ENCODE peak calls at places on chromosomes 6 and 20, in seven cellular contexts. J is stimulated activated CD4-positive, alpha-beta T cell treated with anti-CD3 and anti-CD28 coated beads, Interleukin-15, amount 100 ng/mL, for 24 hours; O is endothelial cell; P is ureter; C is GM23248; A is fibroblast of mammary gland; D is NCI-H446 treated with DMSO at 0.1 percent for 48 hours. F is an unnamed sample.

GRCh38 chr6:144899161-144899560 is 614.0 kb downstream of the UTRN start:
- DNase-seq in J (no peak), O (no peak), P (no peak), C (peak; percentile 73), A (peak; percentile 89), D (no peak), F (no peak)

GRCh38 chr6:43916091-43916923 is 146.3 kb downstream of the VEGFA start:
- DNase-seq in J (no peak), O (no peak), P (no peak), C (peak; percentile 83), A (peak; percentile 62), D (no peak), F (no peak)

GRCh38 chr6:53059648-53060589 is 5.3 kb upstream of the FBXO9 start:
- DNase-seq in J (no peak), O (no peak), P (no peak), C (peak; percentile 15), A (no peak), D (no peak), F (no peak)

GRCh38 chr6:121492536-121492935 is 57.1 kb downstream of the GJA1 start:
- DNase-seq in J (no peak), O (no peak), P (no peak), C (no peak), A (no peak), D (no peak), F (no peak)

GRCh38 chr6:11224966-11225463 is 7.5 kb downstream of the NEDD9 start:
- DNase-seq in J (peak; percentile 28), O (no peak), P (no peak), C (no peak), A (no peak), D (no peak), F (no peak)

GRCh38 chr6:79735183-79735582 is 104.1 kb downstream of the SH3BGRL2 start:
- DNase-seq in J (no peak), O (no peak), P (no peak), C (no peak), A (no peak), D (no peak), F (no peak)

GRCh38 chr6:157157228-157157627 is 166.1 kb downstream of the TMEM242 start:
- DNase-seq in J (no peak), O (no peak), P (no peak), C (no peak), A (no peak), D (no peak), F (no peak)

GRCh38 chr20:41221614-41222218 is 84.4 kb downstream of the PLCG1 start:
- DNase-seq in J (no peak), O (no peak), P (no peak), C (no peak), A (no peak), D (no peak), F (no peak)

GRCh38 chr6:106782524-106783265 is 153.3 kb downstream of the QRSL1 start:
- DNase-seq in J (no peak), O (no peak), P (no peak), C (no peak), A (no peak), D (no peak), F (no peak)

GRCh38 chr20:610130-611046 is at the start of gene TCF15:
- DNase-seq in J (peak; percentile 44), O (peak; percentile 65), P (no peak), C (peak; percentile 19), A (peak; percentile 11), D (peak; percentile 57), F (no peak)

GRCh38 chr20:50715694-50716093 is 15.7 kb upstream of the PARD6B start:
- DNase-seq in J (no peak), O (no peak), P (no peak), C (no peak), A (no peak), D (no peak), F (no peak)

GRCh38 chr6:95802978-95803377 is 212.8 kb upstream of the FUT9 start:
- DNase-seq in J (no peak), O (no peak), P (no peak), C (no peak), A (no peak), D (no peak), F (no peak)

GRCh38 chr20:3282271-3283221 is 43.6 kb upstream of the SLC4A11 start:
- DNase-seq in J (no peak), O (no peak), P (no peak), C (no peak), A (no peak), D (no peak), F (no peak)

GRCh38 chr6:129696028-129696418 is 14.0 kb downstream of the ARHGAP18 start:
- DNase-seq in J (no peak), O (no peak), P (no peak), C (no peak), A (no peak), D (no peak), F (no peak)

GRCh38 chr6:149876241-149876933 is 12.2 kb upstream of the LRP11 start:
- DNase-seq in J (no peak), O (no peak), P (no peak), C (peak; percentile 71), A (peak; percentile 34), D (no peak), F (no peak)

GRCh38 chr20:50810842-50811241 is 16.0 kb downstream of the BCAS4 start:
- DNase-seq in J (no peak), O (no peak), P (no peak), C (no peak), A (no peak), D (no peak), F (no peak)

GRCh38 chr6:75849329-75850025 is 100.4 kb downstream of the MYO6 start:
- DNase-seq in J (no peak), O (no peak), P (no peak), C (no peak), A (no peak), D (no peak), F (no peak)

GRCh38 chr6:82589509-82590206 is 226.0 kb downstream of the TPBG start:
- DNase-seq in J (no peak), O (peak; percentile 18), P (no peak), C (peak; percentile 84), A (peak; percentile 98), D (no peak), F (no peak)

GRCh38 chr6:27871919-27872633 is 40.1 kb downstream of the OR2B2 start:
- DNase-seq in J (peak; percentile 77), O (peak; percentile 85), P (peak; percentile 89), C (peak; percentile 96), A (peak; percentile 95), D (no peak), F (peak; percentile 91)

GRCh38 chr6:168193816-168194701 is 115.0 kb upstream of the FRMD1 start:
- DNase-seq in J (peak; percentile 8), O (no peak), P (no peak), C (no peak), A (no peak), D (no peak), F (peak; percentile 83)

GRCh38 chr6:102812242-102812641 is 1418.7 kb downstream of the GRIK2 start:
- DNase-seq in J (no peak), O (no peak), P (no peak), C (no peak), A (peak; percentile 1), D (no peak), F (no peak)

GRCh38 chr6:17101422-17102257 is at the start of gene STMND1:
- DNase-seq in J (peak; percentile 18), O (no peak), P (no peak), C (peak; percentile 66), A (peak; percentile 20), D (peak; percentile 55), F (no peak)